ENCODE peak calls at places on chromosome 14, in nine cellular contexts. H, W, R, Q, F, Z, P, B and O are unnamed samples.

GRCh38 chr14:68363841-68364711 is 428.8 kb downstream of the ZFP36L1 start:
- DNase-seq in H (peak), W (peak), R (no peak), Q (no peak), F (no peak), Z (no peak), P (no peak), B (peak), O (peak)

GRCh38 chr14:103562135-103562384 is 397 bp downstream of the BAG5 start:
- DNase-seq in H (no peak), W (no peak), R (peak), Q (no peak), F (no peak), Z (no peak), P (no peak), B (no peak), O (peak)

GRCh38 chr14:91374897-91375747 is 42.5 kb downstream of the CCDC88C start:
- DNase-seq in H (no peak), W (no peak), R (no peak), Q (peak), F (peak), Z (no peak), P (peak), B (no peak), O (no peak)

GRCh38 chr14:22281322-22281977 is 307.6 kb downstream of the DAD1 start:
- DNase-seq in H (no peak), W (no peak), R (no peak), Q (no peak), F (no peak), Z (no peak), P (no peak), B (no peak), O (no peak)

GRCh38 chr14:96567289-96567899 is 65.2 kb downstream of the PAPOLA start:
- DNase-seq in H (peak), W (peak), R (peak), Q (peak), F (no peak), Z (no peak), P (no peak), B (no peak), O (no peak)

GRCh38 chr14:67999290-67999689 is 179.7 kb downstream of the RAD51B start:
- DNase-seq in H (peak), W (no peak), R (peak), Q (no peak), F (no peak), Z (no peak), P (no peak), B (no peak), O (no peak)

GRCh38 chr14:22939684-22940083 is 10.5 kb upstream of the PRMT5 start:
- DNase-seq in H (peak), W (no peak), R (peak), Q (no peak), F (no peak), Z (no peak), P (no peak), B (no peak), O (no peak)

GRCh38 chr14:103518416-103519042 is 4.1 kb downstream of the CKB start:
- DNase-seq in H (no peak), W (peak), R (peak), Q (peak), F (peak), Z (no peak), P (peak), B (peak), O (peak)

GRCh38 chr14:102440392-102440791 is 69.2 kb downstream of the ANKRD9 start:
- DNase-seq in H (no peak), W (no peak), R (no peak), Q (no peak), F (no peak), Z (no peak), P (no peak), B (no peak), O (no peak)

GRCh38 chr14:61753631-61754030 is 8.6 kb upstream of the SNAPC1 start:
- DNase-seq in H (peak), W (peak), R (no peak), Q (no peak), F (no peak), Z (no peak), P (no peak), B (no peak), O (no peak)

GRCh38 chr14:34043627-34044372 is 92.9 kb upstream of the EGLN3 start:
- DNase-seq in H (no peak), W (peak), R (no peak), Q (peak), F (no peak), Z (peak), P (no peak), B (no peak), O (no peak)

GRCh38 chr14:67619446-67620216 is at the start of gene ARG2:
- DNase-seq in H (peak), W (peak), R (peak), Q (peak), F (peak), Z (peak), P (peak), B (peak), O (peak)

GRCh38 chr14:91754185-91754584 is 22.3 kb upstream of the CATSPERB start:
- DNase-seq in H (no peak), W (no peak), R (no peak), Q (no peak), F (no peak), Z (no peak), P (no peak), B (no peak), O (no peak)

GRCh38 chr14:54567634-54568561 is 970 bp downstream of the SAMD4A start:
- DNase-seq in H (peak), W (peak), R (peak), Q (peak), F (peak), Z (no peak), P (peak), B (peak), O (peak)

GRCh38 chr14:58298880-58299664 is 717 bp downstream of the ARID4A start:
- DNase-seq in H (no peak), W (no peak), R (no peak), Q (peak), F (peak), Z (no peak), P (peak), B (peak), O (peak)

GRCh38 chr14:101178184-101179072 is 274.9 kb upstream of the RTL1 start:
- DNase-seq in H (no peak), W (no peak), R (no peak), Q (no peak), F (no peak), Z (no peak), P (no peak), B (no peak), O (peak)

GRCh38 chr14:52356025-52356424 is 41.9 kb downstream of the PTGER2 start:
- DNase-seq in H (no peak), W (no peak), R (no peak), Q (no peak), F (no peak), Z (no peak), P (no peak), B (no peak), O (no peak)

GRCh38 chr14:103315368-103315911 is 18.6 kb upstream of the EIF5 start:
- DNase-seq in H (peak), W (peak), R (peak), Q (no peak), F (no peak), Z (no peak), P (no peak), B (peak), O (no peak)

GRCh38 chr14:100453930-100454329 is 130.8 kb downstream of the SLC25A47 start:
- DNase-seq in H (no peak), W (no peak), R (no peak), Q (no peak), F (no peak), Z (no peak), P (no peak), B (no peak), O (no peak)

GRCh38 chr14:31927348-31927826 is 149.7 kb upstream of the ARHGAP5 start:
- DNase-seq in H (peak), W (peak), R (peak), Q (peak), F (no peak), Z (no peak), P (no peak), B (no peak), O (no peak)

GRCh38 chr14:72714094-72714493 is 179.8 kb downstream of the DPF3 start:
- DNase-seq in H (no peak), W (no peak), R (no peak), Q (peak), F (no peak), Z (no peak), P (no peak), B (no peak), O (no peak)

GRCh38 chr14:100076133-100076532 is 10.9 kb downstream of the EVL start:
- DNase-seq in H (no peak), W (peak), R (peak), Q (no peak), F (no peak), Z (no peak), P (no peak), B (peak), O (no peak)

GRCh38 chr14:102891556-102891955 is 30.9 kb upstream of the AMN start:
- DNase-seq in H (peak), W (no peak), R (peak), Q (no peak), F (no peak), Z (no peak), P (no peak), B (no peak), O (no peak)

GRCh38 chr14:100554082-100554677 is 33.0 kb downstream of the BEGAIN start:
- DNase-seq in H (no peak), W (no peak), R (peak), Q (no peak), F (peak), Z (no peak), P (no peak), B (peak), O (peak)

GRCh38 chr14:52318829-52319604 is 4.9 kb downstream of the PTGER2 start:
- DNase-seq in H (peak), W (no peak), R (no peak), Q (no peak), F (no peak), Z (no peak), P (no peak), B (no peak), O (no peak)

GRCh38 chr14:23085458-23085857 is 9.5 kb downstream of the ACIN1 start:
- DNase-seq in H (no peak), W (no peak), R (no peak), Q (no peak), F (no peak), Z (no peak), P (no peak), B (no peak), O (no peak)

GRCh38 chr14:94761348-94761998 is 8.4 kb downstream of the GSC start:
- DNase-seq in H (no peak), W (no peak), R (no peak), Q (no peak), F (no peak), Z (no peak), P (no peak), B (no peak), O (no peak)

GRCh38 chr14:79265366-79265765 is 945.9 kb downstream of the DIO2 start:
- DNase-seq in H (no peak), W (no peak), R (no peak), Q (no peak), F (no peak), Z (no peak), P (no peak), B (no peak), O (no peak)

GRCh38 chr14:77883479-77884238 is 83.8 kb downstream of the ADCK1 start:
- DNase-seq in H (no peak), W (no peak), R (no peak), Q (no peak), F (no peak), Z (no peak), P (no peak), B (no peak), O (no peak)

GRCh38 chr14:64298773-64299172 is 4.6 kb upstream of the ESR2 start:
- DNase-seq in H (no peak), W (peak), R (no peak), Q (no peak), F (no peak), Z (no peak), P (no peak), B (no peak), O (no peak)

GRCh38 chr14:77622562-77622961 is 6.1 kb upstream of the SPTLC2 start:
- DNase-seq in H (no peak), W (no peak), R (no peak), Q (no peak), F (peak), Z (no peak), P (peak), B (peak), O (no peak)

GRCh38 chr14:90198541-90198940 is 57.8 kb upstream of the PSMC1 start:
- DNase-seq in H (no peak), W (no peak), R (no peak), Q (no peak), F (no peak), Z (no peak), P (no peak), B (no peak), O (no peak)

GRCh38 chr14:90201344-90201743 is 55.0 kb upstream of the PSMC1 start:
- DNase-seq in H (no peak), W (no peak), R (no peak), Q (no peak), F (no peak), Z (no peak), P (no peak), B (no peak), O (no peak)

GRCh38 chr14:90204516-90204915 is 51.8 kb upstream of the PSMC1 start:
- DNase-seq in H (no peak), W (no peak), R (no peak), Q (no peak), F (no peak), Z (no peak), P (no peak), B (no peak), O (no peak)
- H3K4me3 ChIP-seq in H (no peak), W (no peak), R (no peak), Q (no peak), F (no peak), Z (no peak), P (no peak), B (no peak), O (no peak)

DNA sequence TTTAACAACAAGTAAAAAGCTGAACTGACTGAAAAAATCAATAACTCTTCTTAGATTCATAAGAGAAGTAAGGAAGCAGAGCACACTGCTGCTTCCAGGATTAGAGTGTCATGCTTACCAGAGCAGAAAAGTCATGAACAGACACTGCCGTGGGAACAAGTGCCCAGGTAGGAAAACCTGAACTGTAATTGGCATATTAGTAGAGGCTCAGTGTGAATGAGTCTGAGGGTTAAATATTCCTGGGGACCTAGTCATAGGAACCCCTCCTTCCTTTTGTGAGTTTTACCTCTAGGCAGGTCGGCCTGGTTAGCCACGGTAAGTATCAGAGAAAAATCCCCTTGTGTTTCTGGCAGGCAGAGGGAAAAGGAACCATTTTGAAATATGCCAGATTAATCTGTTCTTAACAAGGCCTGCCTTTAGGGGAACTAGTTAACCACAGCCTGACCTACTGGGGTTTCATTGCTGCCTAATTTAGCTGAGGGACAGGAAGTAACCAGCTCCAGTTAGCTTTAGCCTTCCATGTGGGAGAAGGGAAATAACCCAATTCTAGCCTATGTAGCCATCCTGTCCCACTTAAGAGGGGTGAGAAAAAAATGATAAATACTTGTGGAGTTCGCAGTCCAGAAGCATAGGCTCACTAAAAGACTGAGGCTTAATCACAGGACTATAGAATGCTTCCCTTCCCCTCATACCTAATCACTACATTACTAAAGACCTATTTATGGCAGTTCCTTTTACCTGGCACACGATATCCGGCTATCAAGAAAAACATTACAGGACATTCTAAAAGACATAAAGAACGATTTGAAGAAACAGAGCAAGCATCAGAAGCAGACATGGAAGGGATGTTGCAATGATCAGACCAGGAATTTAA is 22.6 kb downstream of the COX8C start:
- DNase-seq in H (no peak), W (no peak), R (no peak), Q (no peak), F (no peak), Z (peak), P (no peak), B (no peak), O (no peak)
- H3K4me3 ChIP-seq in H (no peak), W (no peak), R (no peak), Q (no peak), F (no peak), Z (no peak), P (no peak), B (no peak), O (no peak)

GRCh38 chr14:60508363-60508706 is 611 bp upstream of the SIX6 start:
- DNase-seq in H (no peak), W (no peak), R (no peak), Q (no peak), F (no peak), Z (no peak), P (no peak), B (no peak), O (no peak)

GRCh38 chr14:60506985-60507829 is 1.7 kb upstream of the SIX6 start:
- DNase-seq in H (no peak), W (no peak), R (no peak), Q (no peak), F (no peak), Z (no peak), P (no peak), B (no peak), O (no peak)

GRCh38 chr14:60510254-60510975 is 1.5 kb downstream of the SIX6 start:
- DNase-seq in H (no peak), W (no peak), R (no peak), Q (no peak), F (no peak), Z (no peak), P (no peak), B (no peak), O (no peak)

GRCh38 chr14:60509438-60510253 is 700 bp downstream of the SIX6 start:
- DNase-seq in H (no peak), W (no peak), R (no peak), Q (no peak), F (no peak), Z (no peak), P (no peak), B (no peak), O (no peak)

GRCh38 chr14:60508707-60509437 is at the start of gene SIX6:
- DNase-seq in H (no peak), W (no peak), R (no peak), Q (no peak), F (no peak), Z (no peak), P (no peak), B (no peak), O (no peak)
- H3K4me3 ChIP-seq in H (no peak), W (no peak), R (no peak), Q (no peak), F (no peak), Z (no peak), P (no peak), B (no peak), O (no peak)

DNA sequence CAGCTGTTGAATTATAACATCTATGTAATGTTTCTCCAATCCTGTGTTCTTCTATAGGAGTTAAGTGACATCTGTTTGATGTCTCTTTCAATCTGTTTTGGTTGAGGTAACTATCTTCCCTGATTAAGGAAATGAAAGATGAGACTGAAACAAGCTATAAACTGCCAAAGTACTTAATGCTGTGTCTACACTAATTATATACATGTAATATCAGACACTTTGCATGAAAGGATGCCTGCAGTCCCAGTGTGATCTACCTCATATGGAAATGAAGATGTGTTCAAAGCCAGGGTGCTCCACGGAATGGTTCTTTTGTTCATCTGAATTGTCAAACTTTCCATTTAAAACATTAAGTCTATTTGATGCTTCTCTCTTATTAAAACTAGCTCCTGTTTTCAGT is 958.3 kb downstream of the GALC start:
- DNase-seq in H (no peak), W (no peak), R (no peak), Q (no peak), F (no peak), Z (no peak), P (no peak), B (no peak), O (no peak)
- H3K4me3 ChIP-seq in H (no peak), W (no peak), R (no peak), Q (no peak), F (no peak), Z (no peak), P (no peak), B (no peak), O (no peak)